ENCODE peak calls at places on chromosomes 12 and 14, in four cellular contexts. K is upper lobe of right lung, J is Calu3, X is fibroblast of the aortic adventitia. Y is an unnamed sample.

GRCh38 chr12:6613015-6613775 is 6.0 kb upstream of the CHD4 start:
- DNase-seq in K (peak; percentile 87), J (peak; percentile 68), X (peak; percentile 75), Y (no peak)

GRCh38 chr12:2853626-2854025 is 3.2 kb downstream of the TEX52 start:
- DNase-seq in K (peak; percentile 86), J (no peak), X (peak; percentile 74), Y (no peak)

GRCh38 chr14:52286659-52287649 is 19.5 kb downstream of the PTGDR start:
- DNase-seq in K (no peak), J (no peak), X (peak; percentile 53), Y (no peak)

GRCh38 chr14:106652494-106652893 is 1126.1 kb downstream of the TMEM121 start:
- DNase-seq in K (no peak), J (no peak), X (no peak), Y (no peak)

GRCh38 chr14:97848351-97848980 is 1051.3 kb downstream of the VRK1 start:
- DNase-seq in K (no peak), J (no peak), X (no peak), Y (no peak)

GRCh38 chr12:112711026-112711425 is 80.5 kb upstream of the RPH3A start:
- DNase-seq in K (no peak), J (no peak), X (no peak), Y (no peak)

GRCh38 chr12:31353730-31354708 is 28.1 kb upstream of the SINHCAF start:
- DNase-seq in K (no peak), J (no peak), X (no peak), Y (no peak)

GRCh38 chr12:115075552-115076170 is 391.7 kb upstream of the TBX3 start:
- DNase-seq in K (no peak), J (no peak), X (no peak), Y (no peak)

GRCh38 chr12:57181072-57181471 is 33.7 kb upstream of the LRP1-AS start:
- DNase-seq in K (no peak), J (no peak), X (no peak), Y (no peak)

GRCh38 chr14:103811189-103811588 is 36.2 kb downstream of the PPP1R13B start:
- DNase-seq in K (no peak), J (no peak), X (no peak), Y (no peak)

GRCh38 chr12:130961921-130962326 is 8.2 kb downstream of the ADGRD1 start:
- DNase-seq in K (no peak), J (no peak), X (no peak), Y (no peak)

GRCh38 chr12:65675141-65675621 is 149.1 kb upstream of the HMGA2 start:
- DNase-seq in K (no peak), J (no peak), X (no peak), Y (no peak)

GRCh38 chr14:100584056-100585031 is 2.9 kb downstream of the BEGAIN start:
- DNase-seq in K (peak; percentile 27), J (no peak), X (no peak), Y (no peak)

DNA sequence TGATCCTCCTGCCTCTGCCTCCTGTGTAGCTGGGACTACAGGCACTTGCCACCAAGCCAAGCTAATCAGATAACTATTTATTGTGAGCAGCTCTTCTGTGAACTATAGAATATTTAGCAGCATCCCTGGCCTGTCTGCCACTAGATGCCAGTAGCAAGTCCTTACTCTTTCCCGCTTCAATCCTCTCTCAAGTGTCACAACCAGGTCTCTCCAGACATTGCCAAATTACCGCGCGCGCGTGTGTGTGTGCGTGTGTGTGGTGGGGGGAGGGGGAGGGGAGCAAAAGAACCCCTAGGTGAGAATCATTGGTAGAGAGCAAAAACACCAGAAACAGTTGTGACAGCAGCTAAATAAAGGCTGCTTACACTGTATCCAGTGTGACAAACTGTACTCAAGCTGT is 49.9 kb downstream of the PPP2R5E start:
- DNase-seq in K (no peak), J (no peak), X (no peak), Y (no peak)
- TF ChIP-seq CTCF in K (no peak), J (no peak), X (no peak), Y (peak; percentile 24)

GRCh38 chr12:4530982-4531586 is 7.6 kb upstream of the RAD51AP1 start:
- DNase-seq in K (no peak), J (no peak), X (no peak), Y (no peak)

GRCh38 chr12:4526923-4527546 is 11.7 kb upstream of the RAD51AP1 start:
- DNase-seq in K (no peak), J (no peak), X (peak; percentile 34), Y (no peak)
- TF ChIP-seq CTCF in K (peak; percentile 75), J (peak; percentile 17), X (peak; percentile 51), Y (peak; percentile 5)

GRCh38 chr12:108884116-108885012 is 4.5 kb downstream of the DAO start:
- DNase-seq in K (peak; percentile 74), J (peak; percentile 68), X (peak; percentile 20), Y (no peak)
- TF ChIP-seq CTCF in K (peak; percentile 65), J (peak; percentile 66), X (peak; percentile 49), Y (peak; percentile 57)

GRCh38 chr12:25404955-25405354 is 148.1 kb downstream of the LMNTD1 start:
- DNase-seq in K (no peak), J (no peak), X (no peak), Y (no peak)

GRCh38 chr12:25397001-25397400 is 146.3 kb upstream of the KRAS start:
- DNase-seq in K (no peak), J (no peak), X (no peak), Y (no peak)

GRCh38 chr12:25401547-25402345 is 151.0 kb upstream of the KRAS start:
- DNase-seq in K (no peak), J (no peak), X (peak; percentile 40), Y (no peak)
- TF ChIP-seq CTCF in K (no peak), J (no peak), X (no peak), Y (no peak)

GRCh38 chr12:102542816-102543448 is 62.6 kb upstream of the IGF1 start:
- DNase-seq in K (no peak), J (no peak), X (no peak), Y (no peak)

GRCh38 chr12:102539651-102540553 is 59.5 kb upstream of the IGF1 start:
- DNase-seq in K (no peak), J (peak; percentile 30), X (peak; percentile 24), Y (peak; percentile 69)

GRCh38 chr12:102543931-102544485 is 63.6 kb upstream of the IGF1 start:
- DNase-seq in K (no peak), J (no peak), X (no peak), Y (no peak)

GRCh38 chr12:102540856-102541385 is 60.6 kb upstream of the IGF1 start:
- DNase-seq in K (no peak), J (no peak), X (no peak), Y (no peak)

DNA sequence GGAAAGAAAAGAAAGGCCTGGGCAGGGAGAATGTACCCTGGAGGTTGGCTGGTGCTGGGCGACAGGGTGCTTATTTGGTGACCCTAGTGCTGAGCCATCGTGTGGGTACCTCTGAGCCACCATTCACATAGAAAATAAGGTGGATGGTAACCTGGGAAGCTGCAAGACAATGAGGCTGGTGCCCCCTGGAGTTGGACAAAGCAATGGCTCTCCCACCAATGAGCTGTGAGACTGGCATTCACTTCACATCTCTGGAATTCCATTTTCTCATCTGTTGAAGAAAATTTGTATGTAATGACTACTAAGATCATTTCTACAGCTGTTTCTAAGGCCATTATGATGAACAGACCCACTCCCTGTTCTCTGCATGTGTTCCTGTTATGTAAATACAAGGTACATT is 63.1 kb upstream of the IGF1 start:
- DNase-seq in K (no peak), J (no peak), X (no peak), Y (no peak)
- TF ChIP-seq CTCF in K (peak; percentile 16), J (no peak), X (no peak), Y (peak; percentile 29)

GRCh38 chr14:26206640-26207039 is 391.2 kb downstream of the NOVA1 start:
- DNase-seq in K (no peak), J (no peak), X (no peak), Y (no peak)
- TF ChIP-seq CTCF in K (no peak), J (no peak), X (no peak), Y (no peak)